ENCODE peak calls at places on chromosomes 6 and 20, in six cellular contexts. T is prostate gland, H is thoracic aorta, I is psoas muscle, V is keratinocyte, O is left ventricle myocardium inferior. J is an unnamed sample. For H3K4me1 and H3K27me3, the result is how much of the 10 kb centered on the place peaks cover.

GRCh38 chr20:646868-647233 is 6.1 kb downstream of the SRXN1 start:
- DNase-seq in I (no peak), V (no peak), T (no peak), H (no peak), O (no peak), J (no peak)

GRCh38 chr6:11007715-11008608 is 36.1 kb downstream of the ELOVL2 start:
- DNase-seq in T (no peak), H (no peak), V (no peak), O (no peak), I (no peak), J (no peak)

GRCh38 chr6:32116674-32117073 is 7.5 kb upstream of the TNXB start:
- DNase-seq in O (no peak), H (no peak), I (no peak), T (no peak), V (no peak), J (no peak)

GRCh38 chr20:38315290-38315966 is 11.5 kb downstream of the BPI start:
- DNase-seq in H (no peak), V (no peak), T (no peak), I (no peak), O (no peak), J (no peak)

GRCh38 chr6:17167327-17167979 is 65.6 kb downstream of the STMND1 start:
- DNase-seq in T (no peak), I (peak), H (no peak), O (peak), V (no peak), J (no peak)

GRCh38 chr6:7974932-7975763 is 64.6 kb upstream of the TXNDC5 start:
- DNase-seq in V (peak), H (peak), I (peak), T (peak), O (peak), J (no peak)

GRCh38 chr6:31068738-31069340 is 43.5 kb downstream of the C6orf15 start:
- DNase-seq in T (peak), V (no peak), I (peak), O (peak), H (peak), J (peak)

GRCh38 chr6:151022492-151022891 is 157.0 kb downstream of the MTHFD1L start:
- DNase-seq in O (no peak), I (no peak), T (no peak), H (no peak), V (no peak), J (no peak)

GRCh38 chr6:134007077-134007476 is 45.3 kb downstream of the SLC2A12 start:
- DNase-seq in V (no peak), T (peak), H (no peak), I (no peak), O (no peak), J (no peak)

GRCh38 chr6:43089467-43089866 is 13.4 kb downstream of the PTK7 start:
- DNase-seq in O (no peak), H (no peak), I (no peak), T (no peak), V (no peak), J (no peak)

GRCh38 chr6:149855040-149855654 is 9.0 kb downstream of the LRP11 start:
- DNase-seq in V (no peak), T (no peak), I (no peak), O (no peak), H (no peak), J (no peak)

GRCh38 chr20:37622728-37623127 is 71.1 kb upstream of the CTNNBL1 start:
- DNase-seq in I (no peak), V (no peak), H (no peak), T (no peak), O (no peak), J (no peak)

GRCh38 chr20:35008411-35009342 is 53.0 kb downstream of the MYH7B start:
- DNase-seq in H (peak), I (peak), T (no peak), O (no peak), V (no peak), J (no peak)

GRCh38 chr20:18440403-18440802 is 26.4 kb downstream of the DZANK1 start:
- DNase-seq in V (no peak), I (no peak), T (no peak), H (no peak), O (no peak), J (no peak)

GRCh38 chr6:25369043-25369442 is 89.9 kb downstream of the CARMIL1 start:
- DNase-seq in I (no peak), V (no peak), H (no peak), O (peak), T (no peak), J (no peak)
- H3K4me1 ChIP-seq in I (under half), V (under half), H (half or more), O (under half), T (under half), J (under half)

DNA sequence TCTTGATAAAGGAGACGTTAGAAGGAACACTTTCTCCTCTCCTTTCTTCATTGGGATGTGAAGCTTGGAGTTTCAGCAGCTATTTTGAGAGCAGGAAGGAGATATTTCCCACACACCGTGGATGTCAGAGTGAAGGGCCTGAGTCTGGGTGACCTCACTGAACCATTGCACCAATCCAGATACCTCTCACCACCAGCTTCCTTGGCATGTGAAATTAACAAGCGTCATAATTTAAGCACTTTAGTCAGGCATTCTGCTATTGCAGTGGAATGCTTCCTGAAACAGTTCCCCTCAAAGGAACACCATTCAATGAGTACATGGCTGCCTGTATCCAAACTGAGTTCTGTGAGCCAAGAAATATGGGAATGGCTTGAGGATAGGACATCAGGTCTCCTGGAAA is 83.7 kb downstream of the CHMP4B start:
- DNase-seq in V (no peak), I (no peak), H (no peak), T (no peak), O (no peak), J (no peak)
- H3K27me3 ChIP-seq in V (under half), I (under half), H (under half), T (under half), O (under half), J (under half)

GRCh38 chr6:115554060-115554459 is 506.6 kb downstream of the FRK start:
- DNase-seq in V (no peak), H (no peak), T (no peak), I (no peak), O (no peak), J (no peak)
- H3K4me3 ChIP-seq in V (no peak), H (no peak), T (no peak), I (no peak), O (no peak), J (no peak)

GRCh38 chr6:15305909-15306308 is 60.0 kb downstream of the JARID2 start:
- DNase-seq in V (no peak), H (no peak), T (no peak), I (no peak), O (no peak), J (no peak)
- H3K4me1 ChIP-seq in V (under half), H (under half), T (under half), I (half or more), O (half or more), J (half or more)

DNA sequence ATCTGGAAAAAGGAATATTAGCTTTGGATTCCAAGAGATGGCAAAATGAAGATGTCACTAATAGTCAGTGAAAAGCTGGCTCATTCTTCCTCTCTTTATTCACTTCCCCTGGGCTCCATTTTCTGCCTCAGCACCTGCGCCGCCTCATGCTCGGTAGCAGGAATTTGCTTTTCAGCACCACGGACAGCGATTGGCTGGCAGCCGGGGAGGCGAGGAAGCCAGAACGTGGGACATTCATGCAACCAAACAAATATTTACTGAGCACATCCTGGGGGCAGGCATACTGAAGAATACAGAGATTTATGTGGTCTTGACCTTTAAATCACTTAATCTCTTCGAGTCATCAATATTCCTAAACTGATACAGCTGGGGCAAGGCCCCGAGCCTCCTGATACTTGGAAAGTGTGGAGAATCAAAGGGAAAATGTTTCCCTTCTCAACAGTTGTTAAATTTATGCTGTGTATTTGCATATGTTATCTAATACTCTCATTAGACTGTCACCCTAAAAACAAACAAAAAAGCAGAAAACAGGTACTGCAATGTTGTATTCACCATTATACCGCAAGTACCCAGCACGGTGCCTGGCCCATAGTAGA is 12.1 kb upstream of the PDYN start:
- DNase-seq in V (no peak), H (no peak), I (peak), O (peak), T (peak), J (peak)
- H3K27me3 ChIP-seq in V (under half), H (under half), I (under half), O (half or more), T (under half), J (under half)

GRCh38 chr6:63389191-63389844 is 69.5 kb upstream of the LGSN start:
- DNase-seq in O (no peak), H (no peak), T (no peak), I (no peak), V (no peak), J (no peak)

GRCh38 chr6:63392092-63392724 is 72.4 kb upstream of the LGSN start:
- DNase-seq in O (no peak), I (no peak), T (no peak), V (no peak), H (no peak), J (no peak)

GRCh38 chr6:63395388-63395787 is 75.6 kb upstream of the LGSN start:
- DNase-seq in T (no peak), H (no peak), I (no peak), O (no peak), V (no peak), J (no peak)

GRCh38 chr6:63391203-63391970 is 71.6 kb upstream of the LGSN start:
- DNase-seq in O (no peak), H (no peak), T (no peak), V (no peak), I (no peak), J (no peak)

GRCh38 chr6:63394656-63395308 is 75.0 kb upstream of the LGSN start:
- DNase-seq in O (no peak), H (no peak), I (no peak), T (no peak), V (no peak), J (no peak)
- H3K4me3 ChIP-seq in O (no peak), H (no peak), I (no peak), T (no peak), V (no peak), J (no peak)